ENCODE peak calls at places on chromosomes 4 and X, in seven cellular contexts. R, S, I, F, L, E and J are unnamed samples.

GRCh38 chr4:188987011-188987410 is 847.8 kb downstream of the TRIML1 start:
- DNase-seq in R (no peak), S (no peak), I (no peak), F (no peak), E (no peak), L (no peak), J (no peak)

GRCh38 chr4:147194107-147194506 is 248.4 kb upstream of the TTC29 start:
- DNase-seq in S (no peak), I (peak; percentile 38), L (no peak), E (no peak), R (no peak), F (no peak), J (peak; percentile 10)

GRCh38 chr4:6105311-6105911 is 87.2 kb upstream of the C4orf50 start:
- DNase-seq in I (no peak), R (no peak), L (no peak), E (no peak), F (no peak), S (no peak), J (no peak)

GRCh38 chrX:139883984-139884383 is 48.9 kb downstream of the ATP11C start:
- DNase-seq in S (no peak), L (no peak), E (no peak), F (no peak), I (no peak), R (no peak), J (no peak)

GRCh38 chr4:148735432-148736155 is 293.4 kb upstream of the NR3C2 start:
- DNase-seq in S (no peak), I (no peak), F (no peak), R (no peak), L (no peak), E (no peak), J (no peak)

GRCh38 chr4:119598521-119598920 is 30.1 kb downstream of the PDE5A start:
- DNase-seq in L (no peak), I (no peak), F (no peak), S (no peak), E (no peak), R (no peak), J (no peak)

GRCh38 chrX:153523269-153523668 is 5.8 kb downstream of the ATP2B3 start:
- DNase-seq in R (no peak), F (no peak), I (no peak), L (no peak), E (no peak), S (no peak), J (no peak)

GRCh38 chrX:7889680-7890079 is 37.5 kb downstream of the PNPLA4 start:
- DNase-seq in E (peak; percentile 1), L (no peak), S (no peak), I (peak; percentile 20), F (no peak), R (no peak), J (peak; percentile 1)

GRCh38 chrX:13990126-13990525 is 39.6 kb downstream of the GEMIN8 start:
- DNase-seq in R (no peak), L (no peak), S (no peak), E (no peak), F (no peak), I (no peak), J (no peak)

GRCh38 chr4:128574706-128575105 is 234.8 kb upstream of the JADE1 start:
- DNase-seq in S (peak; percentile 73), I (peak; percentile 93), E (peak; percentile 65), R (no peak), L (peak; percentile 30), F (peak; percentile 93), J (peak; percentile 95)

GRCh38 chr4:119314356-119314755 is 7.6 kb downstream of the FABP2 start:
- DNase-seq in L (peak; percentile 22), R (no peak), F (peak; percentile 39), I (no peak), E (no peak), S (no peak), J (peak; percentile 77)

GRCh38 chr4:27084685-27085356 is 224.2 kb downstream of the STIM2 start:
- DNase-seq in E (no peak), S (peak; percentile 53), I (peak; percentile 9), L (peak; percentile 6), R (no peak), F (no peak), J (peak; percentile 19)
- TF ChIP-seq CTCF in E (no peak), S (peak; percentile 23), I (peak; percentile 30), L (no peak), R (no peak), F (no peak), J (no peak)

DNA sequence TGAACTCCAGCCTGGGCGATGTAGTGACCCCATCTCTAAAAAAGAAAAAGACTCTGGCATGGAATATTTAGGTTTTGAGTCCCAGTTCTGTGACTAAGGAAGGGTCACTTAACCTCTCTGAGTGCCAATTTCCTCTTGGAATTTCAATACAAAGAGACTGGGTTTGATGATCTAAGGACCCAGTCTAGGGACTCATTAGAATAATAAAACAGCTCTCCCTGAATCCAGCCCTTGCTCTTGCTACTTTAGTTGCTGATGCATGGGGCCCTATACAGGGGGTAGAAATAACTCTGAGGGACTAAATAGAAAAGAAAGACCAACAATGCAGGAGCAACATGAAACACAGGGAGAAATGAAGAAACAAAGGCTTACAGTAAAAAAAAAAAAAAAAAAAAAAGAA is 12.6 kb downstream of the C4orf54 start:
- DNase-seq in S (no peak), F (no peak), I (no peak), E (no peak), L (no peak), R (no peak), J (no peak)
- H3K4me3 ChIP-seq in S (no peak overlapping the region), F (no peak overlapping the region), I (no peak overlapping the region), E (no peak overlapping the region), L (no peak overlapping the region), R (no peak overlapping the region), J (no peak overlapping the region)

GRCh38 chr4:25069014-25069413 is 38.3 kb upstream of the LGI2 start:
- DNase-seq in R (no peak), I (no peak), L (no peak), S (no peak), F (peak; percentile 19), E (no peak), J (no peak)
- TF ChIP-seq CTCF in R (no peak), I (no peak), L (no peak), S (no peak), F (no peak), E (no peak), J (no peak)

GRCh38 chr4:95546236-95546635 is 2.5 kb downstream of the UNC5C start:
- DNase-seq in R (no peak), I (no peak), F (no peak), S (no peak), E (no peak), L (no peak), J (no peak)

GRCh38 chr4:95547708-95548471 is 883 bp downstream of the UNC5C start:
- DNase-seq in L (peak; percentile 37), S (peak; percentile 56), R (no peak), E (no peak), I (peak; percentile 9), F (no peak), J (peak; percentile 34)

GRCh38 chr4:95546866-95547707 is 1.7 kb downstream of the UNC5C start:
- DNase-seq in F (no peak), E (no peak), R (no peak), S (no peak), L (no peak), I (no peak), J (peak; percentile 7)

GRCh38 chr4:95544433-95545103 is 4.2 kb downstream of the UNC5C start:
- DNase-seq in L (no peak), S (no peak), I (no peak), R (no peak), E (no peak), F (no peak), J (peak; percentile 18)

DNA sequence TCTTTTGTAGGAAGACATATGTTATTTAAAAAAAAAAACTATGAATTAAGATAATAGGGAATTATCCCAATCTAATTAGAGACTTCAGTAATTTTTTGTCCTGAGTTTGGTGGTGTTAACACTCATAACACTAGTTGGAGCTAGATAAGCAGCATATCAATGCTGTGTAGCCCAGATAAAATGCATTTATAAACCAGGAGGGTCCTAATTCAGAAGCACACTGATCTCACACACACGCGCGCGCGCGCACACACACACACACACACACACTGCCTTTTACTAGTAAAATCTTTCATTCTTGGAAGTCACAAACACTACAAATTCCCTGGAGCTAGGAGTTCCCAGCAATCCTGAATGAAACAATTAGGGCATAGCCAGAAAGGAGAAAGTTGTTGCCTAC is 3.2 kb downstream of the UNC5C start:
- DNase-seq in L (no peak), R (no peak), S (no peak), I (no peak), E (no peak), F (no peak), J (no peak)
- H3K4me3 ChIP-seq in L (no peak overlapping the region), R (no peak overlapping the region), S (peak overlapping the region; percentile 57), I (no peak overlapping the region), E (no peak overlapping the region), F (no peak overlapping the region), J (no peak overlapping the region)

GRCh38 chr4:4384837-4385236 is 2.1 kb upstream of the NSG1 start:
- DNase-seq in R (no peak), S (no peak), E (no peak), L (no peak), F (peak; percentile 52), I (no peak), J (peak; percentile 32)
- TF ChIP-seq CTCF in R (no peak), S (no peak), E (peak; percentile 63), L (peak; percentile 6), F (no peak), I (peak; percentile 55), J (peak; percentile 46)

GRCh38 chr4:38672247-38673071 is 8.5 kb downstream of the KLF3 start:
- DNase-seq in R (no peak), S (no peak), F (peak; percentile 36), L (no peak), E (no peak), I (no peak), J (no peak)

GRCh38 chr4:38675167-38676121 is 11.4 kb downstream of the KLF3 start:
- DNase-seq in I (peak; percentile 92), F (peak; percentile 73), S (peak; percentile 64), L (peak; percentile 68), E (peak; percentile 55), R (peak; percentile 90), J (peak; percentile 92)

GRCh38 chr4:38673109-38673978 is 9.3 kb downstream of the KLF3 start:
- DNase-seq in E (no peak), L (no peak), F (peak; percentile 69), I (no peak), S (peak; percentile 63), R (peak; percentile 84), J (no peak)

GRCh38 chr4:38676986-38677385 is 13.0 kb downstream of the KLF3 start:
- DNase-seq in L (no peak), I (no peak), S (no peak), F (no peak), R (no peak), E (no peak), J (no peak)

GRCh38 chr4:38674206-38675144 is 10.5 kb downstream of the KLF3 start:
- DNase-seq in E (no peak), I (no peak), R (no peak), L (no peak), S (no peak), F (peak; percentile 32), J (no peak)
- H3K4me3 ChIP-seq in E (peak overlapping the region; percentile 44), I (no peak overlapping the region), R (peak overlapping the region; percentile 34), L (no peak overlapping the region), S (peak overlapping the region; percentile 22), F (peak overlapping the region; percentile 2), J (no peak overlapping the region)